ENCODE peak calls at places on chromosome 11, in nine cellular contexts. G, J, C, Y, H, X, Q, L and P are unnamed samples.

GRCh38 chr11:58254936-58255335 is 13.1 kb downstream of the OR10W1 start:
- DNase-seq in J (no peak), L (no peak), X (no peak), G (no peak), Y (no peak), H (no peak), C (no peak), Q (no peak), P (no peak)

GRCh38 chr11:16511109-16511806 is 154.9 kb upstream of the SOX6 start:
- DNase-seq in H (no peak), Q (peak; percentile 80), C (no peak), G (no peak), Y (no peak), L (no peak), X (no peak), J (no peak), P (no peak)

GRCh38 chr11:134289789-134290188 is 13.6 kb downstream of the GLB1L3 start:
- DNase-seq in X (no peak), Q (no peak), H (no peak), C (no peak), L (no peak), G (no peak), Y (no peak), J (no peak), P (no peak)

GRCh38 chr11:128478305-128478704 is 109.1 kb downstream of the ETS1 start:
- DNase-seq in H (no peak), L (no peak), Y (no peak), G (no peak), C (no peak), Q (no peak), X (no peak), J (no peak), P (no peak)

GRCh38 chr11:126186708-126187481 is 24.6 kb downstream of the RPUSD4 start:
- DNase-seq in G (no peak), C (no peak), L (no peak), Q (no peak), X (peak; percentile 65), J (no peak), Y (no peak), H (no peak), P (peak; percentile 57)

GRCh38 chr11:72969894-72970335 is 155.7 kb downstream of the ATG16L2 start:
- DNase-seq in J (no peak), Y (no peak), Q (peak; percentile 82), X (no peak), C (no peak), G (no peak), H (no peak), L (no peak), P (no peak)

GRCh38 chr11:37560346-37560745 is 962.3 kb upstream of the RAG2 start:
- DNase-seq in J (no peak), G (no peak), X (no peak), H (no peak), Q (no peak), C (no peak), Y (no peak), L (no peak), P (no peak)

GRCh38 chr11:117239295-117239694 is 6.8 kb downstream of the RNF214 start:
- DNase-seq in G (no peak), Q (peak; percentile 85), Y (no peak), X (no peak), C (no peak), H (no peak), L (peak; percentile 47), J (no peak), P (no peak)

GRCh38 chr11:10669258-10670033 is 24.1 kb downstream of the IRAG1 start:
- DNase-seq in H (no peak), J (no peak), C (no peak), L (peak; percentile 71), X (no peak), Y (no peak), Q (peak; percentile 39), G (no peak), P (no peak)

GRCh38 chr11:102603091-102603490 is 22.0 kb downstream of the MMP20 start:
- DNase-seq in L (no peak), J (no peak), Q (peak; percentile 38), Y (no peak), X (no peak), G (no peak), H (no peak), C (no peak), P (no peak)

GRCh38 chr11:4539603-4540219 is 5.3 kb upstream of the OR52M1 start:
- DNase-seq in L (peak; percentile 41), G (peak; percentile 67), Q (peak; percentile 31), X (peak; percentile 75), J (peak; percentile 25), H (no peak), Y (peak; percentile 53), C (peak; percentile 53), P (peak; percentile 70)

GRCh38 chr11:24767411-24767810 is 270.6 kb downstream of the LUZP2 start:
- DNase-seq in J (no peak), H (no peak), G (no peak), X (no peak), Q (no peak), C (no peak), Y (no peak), L (no peak), P (no peak)

GRCh38 chr11:119566299-119566698 is 143.3 kb upstream of the THY1 start:
- DNase-seq in Q (no peak), Y (no peak), C (no peak), G (no peak), H (no peak), X (no peak), L (no peak), J (no peak), P (no peak)

GRCh38 chr11:60834742-60835141 is 7.2 kb upstream of the CCDC86 start:
- DNase-seq in X (no peak), C (no peak), H (no peak), J (no peak), Q (no peak), G (no peak), Y (no peak), L (no peak), P (no peak)
- H3K36me3 ChIP-seq in X (no peaks in the 10 kb centered on the region), C (no peaks in the 10 kb centered on the region), H (no peaks in the 10 kb centered on the region), J (no peaks in the 10 kb centered on the region), Q (no peaks in the 10 kb centered on the region), G (no peaks in the 10 kb centered on the region), Y (no peaks in the 10 kb centered on the region), L (no peaks in the 10 kb centered on the region), P (no peaks in the 10 kb centered on the region)

GRCh38 chr11:60706931-60707330 is 7.5 kb downstream of the MS4A8 start:
- DNase-seq in H (no peak), Q (no peak), G (no peak), J (no peak), X (no peak), C (no peak), Y (no peak), L (no peak), P (no peak)

GRCh38 chr11:60701509-60701818 is 2.1 kb downstream of the MS4A8 start:
- DNase-seq in X (no peak), G (no peak), C (no peak), Y (no peak), H (no peak), Q (no peak), L (no peak), J (no peak), P (no peak)

GRCh38 chr11:60705895-60706294 is 6.5 kb downstream of the MS4A8 start:
- DNase-seq in Q (no peak), J (no peak), X (no peak), L (no peak), H (no peak), Y (no peak), C (no peak), G (no peak), P (no peak)

GRCh38 chr11:60700689-60701508 is 1.5 kb downstream of the MS4A8 start:
- DNase-seq in L (no peak), Q (no peak), J (no peak), G (peak; percentile 81), H (no peak), X (no peak), Y (peak; percentile 58), C (peak; percentile 48), P (no peak)

DNA sequence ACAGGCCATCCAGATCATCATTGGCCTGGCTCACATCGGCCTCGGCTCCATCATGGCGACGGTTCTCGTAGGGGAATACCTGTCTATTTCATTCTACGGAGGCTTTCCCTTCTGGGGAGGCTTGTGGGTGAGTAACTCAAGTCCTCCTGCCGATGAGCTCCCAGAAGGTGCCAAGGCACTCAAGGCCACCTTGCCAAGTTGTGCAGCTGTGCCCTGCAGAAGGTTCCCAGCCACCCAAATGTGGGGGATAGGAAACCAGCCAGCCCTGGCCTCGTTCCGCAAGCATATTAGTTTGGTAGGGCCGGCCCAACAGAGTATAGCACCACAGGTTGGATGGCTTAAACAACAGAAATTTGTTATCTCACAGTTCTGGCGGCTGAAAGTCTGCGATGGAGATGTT is 4.0 kb downstream of the MS4A8 start:
- DNase-seq in C (no peak), Y (no peak), J (no peak), H (no peak), Q (no peak), G (no peak), X (no peak), L (no peak), P (no peak)
- H3K4me1 ChIP-seq in C (peaks cover 4% of the 10 kb centered on the region), Y (peaks cover 3% of the 10 kb centered on the region), J (peaks cover 14% of the 10 kb centered on the region), H (no peaks in the 10 kb centered on the region), Q (no peaks in the 10 kb centered on the region), G (peaks cover 15% of the 10 kb centered on the region), X (no peaks in the 10 kb centered on the region), L (no peaks in the 10 kb centered on the region), P (no peaks in the 10 kb centered on the region)

GRCh38 chr11:27615833-27616232 is 84.4 kb downstream of the BDNF start:
- DNase-seq in G (no peak), Y (no peak), L (no peak), Q (no peak), C (no peak), X (no peak), J (no peak), H (no peak), P (no peak)
- H3K36me3 ChIP-seq in G (no peaks in the 10 kb centered on the region), Y (no peaks in the 10 kb centered on the region), L (no peaks in the 10 kb centered on the region), Q (no peaks in the 10 kb centered on the region), C (no peaks in the 10 kb centered on the region), X (no peaks in the 10 kb centered on the region), J (no peaks in the 10 kb centered on the region), H (no peaks in the 10 kb centered on the region), P (no peaks in the 10 kb centered on the region)

GRCh38 chr11:61967924-61968757 is 707 bp upstream of the FTH1 start:
- DNase-seq in C (no peak), X (peak; percentile 91), J (peak; percentile 48), Y (peak; percentile 32), G (peak; percentile 64), L (peak; percentile 55), H (peak; percentile 88), Q (peak; percentile 35), P (peak; percentile 87)
- H3K4me1 ChIP-seq in C (peaks cover 18% of the 10 kb centered on the region), X (peaks cover 79% of the 10 kb centered on the region), J (peaks cover 69% of the 10 kb centered on the region), Y (peaks cover 28% of the 10 kb centered on the region), G (peaks cover 51% of the 10 kb centered on the region), L (peaks cover 71% of the 10 kb centered on the region), H (peaks cover 43% of the 10 kb centered on the region), Q (peaks cover 41% of the 10 kb centered on the region), P (peaks cover 61% of the 10 kb centered on the region)